ENCODE peak calls at places on chromosomes 13 and 19, in five cellular contexts. T is substantia nigra; M is stimulated activated CD4-positive, alpha-beta T cell treated with anti-CD3 and anti-CD28 coated beads, Interleukin-1b, Interleukin-23, amount 100 ng/mL, for 24 hours; P is neuronal stem cell; A is tibial nerve. C is an unnamed sample.

GRCh38 chr19:41416194-41416674 is 10.9 kb downstream of the B3GNT8 start:
- DNase-seq in T (no peak), M (no peak), P (no peak), A (no peak), C (no peak)

GRCh38 chr13:74554581-74555290 is 420.5 kb upstream of the KLF12 start:
- DNase-seq in T (no peak), M (no peak), P (no peak), A (no peak), C (no peak)

GRCh38 chr19:14475251-14476073 is at the start of gene PTGER1:
- DNase-seq in T (no peak), M (no peak), P (no peak), A (no peak), C (no peak)

GRCh38 chr19:51422053-51422448 is 4.6 kb upstream of the SIGLEC10 start:
- DNase-seq in T (peak), M (peak), P (peak), A (peak), C (peak)

GRCh38 chr19:7888145-7888825 is at the start of gene LRRC8E:
- DNase-seq in T (no peak), M (no peak), P (peak), A (no peak), C (peak)

GRCh38 chr13:31968473-31968872 is 63.1 kb upstream of the FRY start:
- DNase-seq in T (no peak), M (no peak), P (no peak), A (no peak), C (no peak)

GRCh38 chr19:5547881-5548280 is 19.9 kb downstream of the TINCR start:
- DNase-seq in T (no peak), M (no peak), P (no peak), A (no peak), C (no peak)

GRCh38 chr19:7067716-7068115 is 1.8 kb upstream of the ZNF557 start:
- DNase-seq in T (no peak), M (no peak), P (no peak), A (no peak), C (peak)

GRCh38 chr13:27176772-27177171 is 5.2 kb upstream of the USP12 start:
- DNase-seq in T (no peak), M (no peak), P (no peak), A (no peak), C (no peak)

GRCh38 chr19:50728084-50728737 is 5.0 kb downstream of the CLEC11A start:
- DNase-seq in T (peak), M (peak), P (peak), A (peak), C (no peak)

GRCh38 chr19:58513694-58514563 is 2.1 kb upstream of the SLC27A5 start:
- DNase-seq in T (peak), M (peak), P (peak), A (peak), C (peak)

GRCh38 chr19:12364391-12365093 is 941 bp downstream of the ZNF442 start:
- DNase-seq in T (peak), M (no peak), P (no peak), A (no peak), C (peak)

GRCh38 chr13:33512880-33513554 is 227.5 kb upstream of the STARD13 start:
- DNase-seq in T (no peak), M (no peak), P (no peak), A (no peak), C (no peak)

GRCh38 chr19:44845286-44845611 is 848 bp upstream of the NECTIN2 start:
- DNase-seq in T (no peak), M (no peak), P (no peak), A (no peak), C (no peak)

GRCh38 chr19:56372281-56372680 is 21.1 kb downstream of the ZNF582 start:
- DNase-seq in T (no peak), M (no peak), P (no peak), A (no peak), C (no peak)

GRCh38 chr19:1668339-1669123 is 16.1 kb upstream of the TCF3 start:
- DNase-seq in T (no peak), M (no peak), P (no peak), A (no peak), C (no peak)

GRCh38 chr19:17294051-17294891 is 9.0 kb downstream of the ABHD8 start:
- DNase-seq in T (no peak), M (no peak), P (no peak), A (no peak), C (no peak)